ENCODE peak calls at places on chromosomes 7 and 10, in ten cellular contexts. I is H1, K is stomach, D is sigmoid colon, Y is HCT116, R is transverse colon, Q is breast epithelium, B is K562, F is suprapubic skin, G is endothelial cell of umbilical vein. S is an unnamed sample.

GRCh38 chr10:125679436-125679835 is 3.5 kb downstream of the TEX36 start:
- DNase-seq in R (no peak), Q (no peak), D (no peak), I (no peak), K (no peak), F (no peak), G (peak; percentile 35), Y (no peak), B (no peak), S (no peak)

GRCh38 chr7:10930551-10930950 is 43.1 kb upstream of the PHF14 start:
- DNase-seq in K (no peak), R (no peak), B (no peak), Q (no peak), F (no peak), I (no peak), Y (no peak), G (no peak), D (no peak), S (no peak)

GRCh38 chr10:29859521-29860130 is 199.8 kb downstream of the JCAD start:
- DNase-seq in R (no peak), G (no peak), B (no peak), D (no peak), Q (no peak), I (no peak), K (no peak), F (no peak), Y (no peak), S (no peak)

GRCh38 chr10:132698211-132698751 is 87.7 kb downstream of the NKX6-2 start:
- DNase-seq in G (no peak), F (peak; percentile 71), B (no peak), D (peak; percentile 54), R (no peak), K (no peak), Y (no peak), Q (no peak), I (no peak), S (no peak)

GRCh38 chr10:117005454-117006055 is 568 bp upstream of the SHTN1 start:
- DNase-seq in R (peak; percentile 9), Y (peak; percentile 54), D (no peak), Q (peak; percentile 18), K (no peak), G (no peak), B (peak; percentile 30), I (no peak), F (no peak), S (no peak)

GRCh38 chr7:6271694-6272371 is 591 bp downstream of the CYTH3 start:
- DNase-seq in R (peak; percentile 28), B (peak; percentile 43), Y (no peak), Q (no peak), G (peak; percentile 15), F (no peak), I (no peak), K (peak; percentile 26), D (peak; percentile 72), S (no peak)

GRCh38 chr7:43764039-43764789 is 5.7 kb downstream of the BLVRA start:
- DNase-seq in Y (no peak), G (no peak), B (peak; percentile 76), Q (peak; percentile 67), F (no peak), D (peak; percentile 77), K (peak; percentile 56), I (no peak), R (peak; percentile 52), S (no peak)

GRCh38 chr7:108167460-108167859 is 37.3 kb upstream of the LAMB4 start:
- DNase-seq in K (no peak), Y (no peak), G (no peak), R (no peak), D (no peak), Q (no peak), B (no peak), F (no peak), I (no peak), S (no peak)

GRCh38 chr7:134890246-134891240 is 95.8 kb upstream of the AGBL3 start:
- DNase-seq in D (peak; percentile 75), R (no peak), Q (peak; percentile 51), B (no peak), K (no peak), I (no peak), G (peak; percentile 59), F (no peak), Y (no peak), S (no peak)

GRCh38 chr10:114575417-114576131 is 82.5 kb downstream of the ABLIM1 start:
- DNase-seq in R (no peak), Q (peak; percentile 66), B (no peak), F (no peak), Y (no peak), K (no peak), I (no peak), G (no peak), D (no peak), S (no peak)

GRCh38 chr7:1924185-1924817 is 254.2 kb downstream of the ELFN1 start:
- DNase-seq in D (no peak), R (no peak), B (no peak), I (no peak), K (no peak), F (no peak), Y (no peak), G (no peak), Q (no peak), S (no peak)

GRCh38 chr10:122590158-122590557 is 29.6 kb downstream of the DMBT1 start:
- DNase-seq in G (no peak), F (no peak), D (no peak), Q (no peak), K (no peak), I (no peak), R (no peak), B (no peak), Y (no peak), S (no peak)

DNA sequence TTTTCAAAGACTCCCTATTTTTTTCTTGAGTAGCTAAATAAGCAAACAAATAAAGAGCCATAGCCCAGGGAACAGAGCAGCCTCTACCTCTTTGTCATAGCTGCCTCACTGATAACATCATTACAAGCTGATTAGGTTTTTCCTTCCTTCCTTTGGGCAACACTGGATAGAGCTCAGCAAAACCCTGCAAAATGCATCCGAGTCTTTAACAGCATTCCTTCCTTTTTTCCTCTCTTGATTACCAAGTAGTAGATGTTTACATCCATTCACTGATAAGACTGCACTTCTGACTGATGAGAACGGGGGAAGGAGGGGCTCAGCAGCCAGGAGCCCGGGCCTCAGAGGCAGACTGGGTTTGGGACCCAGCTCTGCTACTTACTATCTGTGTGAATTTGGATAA is 214.3 kb downstream of the ANK3 start:
- DNase-seq in Y (no peak), D (no peak), I (no peak), F (no peak), B (no peak), G (peak; percentile 82), Q (no peak), R (no peak), K (no peak), S (no peak)
- TF ChIP-seq POLR2AphosphoS5 in Y (no peak), D (no peak), I (no peak), F (no peak), B (no peak), G (peak; percentile 75), Q (no peak), R (no peak), K (no peak), S (no peak)

GRCh38 chr7:47417122-47417480 is 164.8 kb downstream of the TNS3 start:
- DNase-seq in K (no peak), Y (no peak), B (no peak), G (no peak), F (peak; percentile 54), D (no peak), R (no peak), Q (no peak), I (no peak), S (no peak)
- H3K27ac ChIP-seq in K (no peak overlapping the region), Y (no peak overlapping the region), B (no peak overlapping the region), G (no peak overlapping the region), F (no peak overlapping the region), D (no peak overlapping the region), R (no peak overlapping the region), Q (no peak overlapping the region), I (no peak overlapping the region), S (no peak overlapping the region)

DNA sequence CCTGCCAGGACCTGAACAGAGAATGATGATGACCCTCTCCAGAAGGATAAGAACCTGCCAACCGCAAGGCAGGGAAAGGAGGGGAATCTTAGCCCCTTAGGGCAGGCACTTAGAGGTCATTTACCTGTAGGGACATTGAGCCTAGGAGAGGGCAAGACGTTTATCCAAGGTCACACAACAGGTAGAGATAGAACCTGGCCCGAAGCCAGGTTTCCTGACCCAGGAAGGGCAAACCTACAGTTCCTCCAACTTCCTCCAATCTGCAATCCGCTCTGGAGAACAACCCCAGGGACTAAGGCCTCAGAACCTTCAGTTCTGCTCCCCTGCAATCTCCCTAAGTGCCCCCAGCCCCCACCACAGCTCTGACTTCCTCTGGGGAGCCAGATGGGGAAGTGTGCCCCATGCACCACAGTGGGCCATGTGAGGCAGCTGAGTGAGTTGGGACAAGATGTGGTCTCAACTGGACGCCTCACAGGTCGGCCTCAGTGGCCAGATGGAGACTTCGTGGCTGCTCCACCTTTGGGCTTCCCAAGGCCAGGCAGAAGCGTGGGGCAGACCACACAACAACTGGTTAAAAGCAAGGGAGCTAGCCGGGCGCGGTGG is 1.4 kb upstream of the PSAP start:
- DNase-seq in Q (no peak), D (peak; percentile 82), K (peak; percentile 64), F (no peak), B (no peak), Y (no peak), I (no peak), R (peak; percentile 46), G (no peak), S (no peak)
- TF ChIP-seq POLR2AphosphoS5 in Q (no peak), D (no peak), K (no peak), F (no peak), B (no peak), Y (no peak), I (no peak), R (no peak), G (no peak), S (no peak)

GRCh38 chr10:42962902-42963231 is 114.0 kb upstream of the RET start:
- DNase-seq in Y (no peak), B (no peak), K (peak; percentile 20), R (peak; percentile 3), G (no peak), Q (no peak), I (no peak), D (peak; percentile 50), F (no peak), S (no peak)

GRCh38 chr10:42960491-42961155 is 116.2 kb upstream of the RET start:
- DNase-seq in R (no peak), Q (peak; percentile 13), Y (peak; percentile 40), I (no peak), B (no peak), G (no peak), K (peak; percentile 23), D (peak; percentile 57), F (peak; percentile 60), S (no peak)

GRCh38 chr10:42961156-42961589 is 115.7 kb upstream of the RET start:
- DNase-seq in B (no peak), Q (peak; percentile 14), Y (no peak), I (no peak), F (peak; percentile 45), G (no peak), K (peak; percentile 7), R (no peak), D (peak; percentile 52), S (no peak)

GRCh38 chr10:42962120-42962901 is 114.6 kb upstream of the RET start:
- DNase-seq in K (peak; percentile 8), I (no peak), Y (no peak), Q (no peak), D (peak; percentile 56), F (peak; percentile 76), B (no peak), G (no peak), R (peak; percentile 2), S (peak; percentile 74)

DNA sequence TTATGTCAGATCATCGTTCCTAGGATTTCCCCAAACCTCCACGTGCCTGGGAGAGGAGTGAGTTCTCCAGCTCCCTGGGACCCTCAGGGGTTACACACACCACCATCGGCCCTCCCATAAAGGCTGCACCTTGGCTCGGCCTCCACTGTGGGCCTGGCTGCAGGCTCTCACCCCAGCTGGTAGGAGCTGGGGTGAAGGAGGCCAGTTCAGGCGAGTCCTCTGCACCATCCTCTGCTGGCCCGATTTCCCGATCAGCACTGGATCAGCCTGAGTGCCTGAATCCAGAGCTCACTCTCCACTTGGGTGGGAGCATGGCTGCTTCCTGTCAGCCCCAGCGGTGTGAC is 115.1 kb upstream of the RET start:
- DNase-seq in K (peak; percentile 14), B (no peak), R (peak; percentile 1), D (peak; percentile 51), I (no peak), Q (peak; percentile 9), G (no peak), Y (no peak), F (peak; percentile 64), S (no peak)
- H3K27ac ChIP-seq in K (no peak overlapping the region), B (no peak overlapping the region), R (no peak overlapping the region), D (no peak overlapping the region), I (no peak overlapping the region), Q (no peak overlapping the region), G (no peak overlapping the region), Y (no peak overlapping the region), F (no peak overlapping the region), S (no peak overlapping the region)

S was measured in vagina.